ENCODE peak calls at places on chromosomes 12 and 14, in ten cellular contexts. Q, V, C, Y, A, K, H, I, E and P are unnamed samples.
A peak's percentile ranks its signal among the peaks of the same experiment; 100 is the strongest.

GRCh38 chr14:45664668-45665356 is 411.8 kb upstream of the MIS18BP1 start:
- DNase-seq in E (no peak), C (peak; percentile 12), Q (no peak), I (peak; percentile 7), K (no peak), A (no peak), Y (no peak), H (no peak), V (no peak), P (no peak)

GRCh38 chr12:57342207-57342691 is 88.6 kb downstream of the R3HDM2 start:
- DNase-seq in I (peak; percentile 10), K (no peak), E (peak; percentile 75), C (no peak), A (peak; percentile 17), Q (no peak), V (no peak), Y (peak; percentile 51), H (no peak), P (peak; percentile 66)

GRCh38 chr12:108832730-108833354 is 24.5 kb downstream of the SSH1 start:
- DNase-seq in C (no peak), K (no peak), E (peak; percentile 96), Y (peak; percentile 87), A (peak; percentile 93), I (no peak), H (peak; percentile 85), Q (no peak), V (no peak), P (peak; percentile 76)

GRCh38 chr14:31717294-31718085 is 156.3 kb downstream of the NUBPL start:
- DNase-seq in H (no peak), Y (peak; percentile 6), A (no peak), I (no peak), Q (no peak), K (no peak), E (peak; percentile 33), V (peak; percentile 20), C (no peak), P (peak; percentile 3)

GRCh38 chr14:64960762-64961276 is 11.3 kb downstream of the RAB15 start:
- DNase-seq in Y (no peak), H (no peak), I (no peak), A (no peak), K (no peak), Q (no peak), C (no peak), E (no peak), V (no peak), P (no peak)

GRCh38 chr12:153080-153746 is 60.7 kb downstream of the SLC6A12 start:
- DNase-seq in E (peak; percentile 67), Q (no peak), V (peak; percentile 33), A (peak; percentile 23), C (no peak), K (peak; percentile 38), H (peak; percentile 1), Y (peak; percentile 44), I (peak; percentile 91), P (peak; percentile 52)

GRCh38 chr12:130957304-130957621 is 3.6 kb downstream of the ADGRD1 start:
- DNase-seq in A (no peak), V (no peak), H (no peak), C (no peak), K (no peak), E (no peak), Q (no peak), I (no peak), Y (no peak), P (no peak)

GRCh38 chr12:124565656-124566180 is 1.7 kb downstream of the NCOR2 start:
- DNase-seq in A (no peak), Y (no peak), Q (no peak), K (no peak), H (no peak), I (no peak), C (no peak), V (no peak), E (no peak), P (no peak)

GRCh38 chr12:120684523-120684932 is 2.4 kb upstream of the MLEC start:
- DNase-seq in I (no peak), V (no peak), E (peak; percentile 43), A (no peak), Q (no peak), K (no peak), H (peak; percentile 52), Y (peak; percentile 80), C (no peak), P (peak; percentile 75)

GRCh38 chr12:53750812-53751335 is 905 bp downstream of the CISTR start:
- DNase-seq in K (no peak), Q (no peak), A (no peak), H (no peak), E (no peak), C (no peak), V (no peak), I (peak; percentile 55), Y (no peak), P (no peak)

GRCh38 chr12:105823810-105824209 is 314.9 kb downstream of the NUAK1 start:
- DNase-seq in C (no peak), Q (no peak), H (no peak), I (no peak), Y (no peak), A (no peak), E (no peak), K (no peak), V (no peak), P (no peak)

GRCh38 chr14:58950555-58950954 is 237.9 kb upstream of the DAAM1 start:
- DNase-seq in E (no peak), H (no peak), V (no peak), K (no peak), C (no peak), Q (no peak), Y (no peak), I (no peak), A (no peak), P (no peak)

GRCh38 chr14:69711065-69711464 is 55.9 kb upstream of the SRSF5 start:
- DNase-seq in V (no peak), Y (no peak), H (no peak), I (peak; percentile 96), Q (no peak), K (no peak), E (peak; percentile 36), C (peak; percentile 88), A (no peak), P (no peak)

GRCh38 chr12:93583993-93584392 is 11.5 kb downstream of the SOCS2 start:
- DNase-seq in H (no peak), I (no peak), V (no peak), Y (no peak), C (no peak), E (no peak), Q (no peak), A (no peak), K (no peak), P (no peak)

GRCh38 chr12:95733156-95733825 is 57.3 kb downstream of the NTN4 start:
- DNase-seq in K (no peak), A (peak; percentile 91), I (no peak), V (no peak), H (peak; percentile 73), Q (no peak), Y (peak; percentile 84), E (no peak), C (no peak), P (peak; percentile 90)

GRCh38 chr12:63010698-63011097 is 75.7 kb upstream of the PPM1H start:
- DNase-seq in K (no peak), E (no peak), I (no peak), C (no peak), A (no peak), Y (no peak), H (no peak), V (no peak), Q (no peak), P (no peak)
- TF ChIP-seq CTCF in K (no peak), E (no peak), I (no peak), C (no peak), A (no peak), Y (no peak), H (no peak), V (no peak), Q (no peak), P (no peak)

DNA sequence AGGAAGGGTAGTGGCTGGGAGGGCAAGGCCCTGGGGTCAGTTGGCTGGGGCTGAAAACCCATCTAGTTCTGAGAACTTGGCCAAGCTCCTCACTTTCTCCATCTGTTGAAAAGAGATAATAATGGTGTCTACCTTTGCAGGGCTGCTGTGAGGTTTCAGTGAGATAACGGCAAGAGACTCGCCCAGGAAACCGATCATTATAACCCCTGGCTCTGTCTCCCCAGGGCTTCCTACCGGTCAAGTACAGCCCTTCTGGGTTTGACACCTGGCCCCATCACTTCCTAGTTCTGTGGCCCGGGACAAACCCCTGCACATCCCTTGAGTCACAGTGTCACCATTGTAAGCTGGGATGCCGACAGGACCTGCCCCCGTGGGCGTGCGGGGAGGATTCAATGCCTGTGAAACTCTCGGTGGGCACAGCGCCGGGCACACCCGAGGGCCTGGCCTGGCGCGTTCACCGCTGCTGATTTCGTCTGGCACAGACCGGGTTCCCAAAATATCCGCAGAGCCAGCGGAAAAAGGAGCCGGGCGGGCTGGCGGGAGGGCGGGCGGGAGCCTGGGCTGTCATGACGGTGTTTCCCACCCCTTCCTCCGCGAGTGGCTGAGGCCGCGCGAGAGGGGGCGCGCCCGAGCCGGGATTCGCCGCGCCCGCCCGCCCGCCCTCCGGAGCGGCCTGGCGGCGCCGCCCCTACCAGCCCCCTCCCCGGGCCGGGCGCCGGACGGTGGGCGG is 4.5 kb downstream of the KMT5A start:
- DNase-seq in E (peak; percentile 59), V (peak; percentile 72), Y (peak; percentile 47), I (peak; percentile 65), K (peak; percentile 72), A (peak; percentile 53), Q (peak; percentile 92), H (peak; percentile 44), C (peak; percentile 91), P (peak; percentile 68)
- TF ChIP-seq CTCF in E (no peak), V (no peak), Y (no peak), I (no peak), K (no peak), A (no peak), Q (no peak), H (no peak), C (peak; percentile 39), P (no peak)

DNA sequence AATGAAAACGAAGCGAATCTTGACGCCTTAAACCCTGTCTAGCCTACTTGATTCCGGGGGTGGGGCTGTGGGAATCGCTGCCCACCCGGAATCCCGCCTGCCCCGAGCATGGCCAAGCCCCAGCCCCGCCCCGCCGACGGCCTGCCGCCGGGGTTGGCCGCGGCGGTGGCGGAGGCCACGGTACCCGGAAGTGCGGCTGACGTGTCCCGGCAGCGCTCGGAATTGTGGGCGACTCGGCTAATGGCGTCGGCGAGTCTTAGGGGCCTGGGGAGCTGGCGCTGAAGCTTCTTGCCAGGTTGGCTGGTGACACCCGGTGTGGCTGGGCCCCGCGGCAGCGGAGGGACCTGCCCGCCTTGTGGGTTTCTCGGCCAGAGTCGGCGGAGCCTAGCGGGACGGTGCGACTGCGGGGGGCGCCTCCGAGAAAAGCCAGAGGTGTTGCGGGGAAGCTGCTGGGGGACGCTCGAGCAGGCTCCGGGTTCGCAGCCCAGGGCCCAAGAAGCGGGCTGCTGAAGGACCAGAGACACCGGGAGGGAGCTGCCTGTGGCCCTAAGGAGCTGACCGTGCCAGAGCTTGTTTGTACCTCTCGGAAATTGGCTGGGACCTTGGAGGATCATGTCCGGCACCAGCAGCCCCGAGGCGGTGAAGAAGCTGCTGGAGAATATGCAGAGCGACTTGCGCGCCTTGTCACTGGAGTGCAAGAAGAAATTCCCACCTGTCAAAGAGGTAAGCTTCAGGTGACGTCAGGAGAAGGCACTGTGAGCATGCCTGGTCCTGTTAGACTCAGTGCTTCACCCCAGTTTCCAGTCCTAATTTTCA is at the start of gene MON2:
- DNase-seq in H (peak; percentile 68), Y (peak; percentile 75), C (peak; percentile 95), Q (peak; percentile 89), A (peak; percentile 87), K (peak; percentile 88), E (peak; percentile 81), I (peak; percentile 89), V (peak; percentile 91), P (peak; percentile 85)
- TF ChIP-seq CTCF in H (no peak), Y (no peak), C (no peak), Q (no peak), A (no peak), K (no peak), E (no peak), I (no peak), V (no peak), P (no peak)

GRCh38 chr12:113867258-113867657 is 98.9 kb downstream of the RBM19 start:
- DNase-seq in H (peak; percentile 37), E (peak; percentile 46), K (no peak), Q (no peak), A (no peak), Y (peak; percentile 2), V (no peak), I (peak; percentile 55), C (no peak), P (peak; percentile 12)
- TF ChIP-seq CTCF in H (peak; percentile 78), E (peak; percentile 66), K (no peak), Q (no peak), A (peak; percentile 65), Y (peak; percentile 27), V (no peak), I (peak; percentile 57), C (no peak), P (peak; percentile 55)